ENCODE peak calls at places on chromosomes 4 and X, in eight cellular contexts. D is COLO829; T is GM23338; V is activated CD8-positive, alpha-beta memory T cell treated with anti-CD3 and anti-CD28 coated beads for 48 hours; J is heart left ventricle; P is HCEC 1CT; A is nephron progenitor cell; Z is mucosa of descending colon. L is an unnamed sample.

GRCh38 chr4:4689694-4690440 is 148.0 kb upstream of the STX18 start:
- DNase-seq in D (no peak), T (no peak), V (no peak), J (no peak), P (no peak), A (no peak), Z (no peak), L (no peak)

GRCh38 chr4:78585633-78586032 is 34.1 kb downstream of the ANXA3 start:
- DNase-seq in D (no peak), T (no peak), V (no peak), J (no peak), P (peak; percentile 45), A (no peak), Z (no peak), L (peak; percentile 4)

GRCh38 chr4:128354205-128354821 is 66.7 kb upstream of the PGRMC2 start:
- DNase-seq in D (peak; percentile 87), T (peak; percentile 38), V (no peak), J (no peak), P (peak; percentile 85), A (no peak), Z (no peak), L (no peak)

GRCh38 chr4:105147226-105148151 is 813 bp downstream of the TET2 start:
- DNase-seq in D (peak; percentile 22), T (peak; percentile 74), V (no peak), J (no peak), P (no peak), A (peak; percentile 52), Z (peak; percentile 43), L (peak; percentile 65)

GRCh38 chr4:115234405-115235093 is 121.1 kb upstream of the NDST4 start:
- DNase-seq in D (peak; percentile 29), T (peak; percentile 34), V (no peak), J (no peak), P (no peak), A (no peak), Z (no peak), L (peak; percentile 40)

GRCh38 chrX:140712413-140713173 is 3.0 kb downstream of the LINC00632 start:
- DNase-seq in D (peak; percentile 19), T (peak; percentile 79), V (no peak), J (peak; percentile 71), P (no peak), A (peak; percentile 77), Z (peak; percentile 27), L (peak; percentile 9)

GRCh38 chrX:134423606-134424005 is 36.4 kb upstream of the HPRT1 start:
- DNase-seq in D (peak; percentile 23), T (no peak), V (no peak), J (no peak), P (peak; percentile 38), A (no peak), Z (no peak), L (peak; percentile 36)

GRCh38 chr4:7938513-7939376 is 916 bp downstream of the AFAP1 start:
- DNase-seq in D (no peak), T (peak; percentile 64), V (no peak), J (peak; percentile 74), P (peak; percentile 49), A (peak; percentile 54), Z (peak; percentile 63), L (no peak)

GRCh38 chr4:22474636-22475310 is 41.1 kb downstream of the ADGRA3 start:
- DNase-seq in D (peak; percentile 26), T (no peak), V (no peak), J (no peak), P (peak; percentile 24), A (no peak), Z (no peak), L (no peak)